ENCODE peak calls at places on chromosomes 5 and 9, in six cellular contexts. S, E, O, I, B and W are unnamed samples. For H3K27me3, the result is how much of the 10 kb centered on the place peaks cover.

GRCh38 chr9:110179734-110180133 is 28.2 kb downstream of the C9orf152 start:
- DNase-seq in S (peak), E (no peak), O (no peak), I (no peak), B (no peak), W (peak)

GRCh38 chr5:54024466-54024865 is 285.9 kb downstream of the ARL15 start:
- DNase-seq in S (no peak), E (no peak), O (no peak), I (no peak), B (no peak), W (no peak)

GRCh38 chr5:90940227-90940995 is 381.8 kb downstream of the ADGRV1 start:
- DNase-seq in S (peak), E (no peak), O (peak), I (peak), B (no peak), W (no peak)

GRCh38 chr5:1385395-1386273 is 40.7 kb upstream of the CLPTM1L start:
- DNase-seq in S (peak), E (peak), O (peak), I (peak), B (peak), W (no peak)

GRCh38 chr5:120873083-120873482 is 409.0 kb downstream of the PRR16 start:
- DNase-seq in S (no peak), E (no peak), O (no peak), I (no peak), B (no peak), W (no peak)

GRCh38 chr9:137114613-137115393 is at the start of gene DPP7:
- DNase-seq in S (no peak), E (peak), O (peak), I (peak), B (peak), W (no peak)

GRCh38 chr5:32230356-32231099 is 56.4 kb upstream of the GOLPH3 start:
- DNase-seq in S (no peak), E (no peak), O (no peak), I (peak), B (no peak), W (no peak)

GRCh38 chr5:72633649-72634048 is 126.4 kb upstream of the ZNF366 start:
- DNase-seq in S (peak), E (no peak), O (no peak), I (no peak), B (no peak), W (peak)

GRCh38 chr5:175521313-175521833 is 43.0 kb downstream of the SFXN1 start:
- DNase-seq in S (no peak), E (peak), O (no peak), I (no peak), B (no peak), W (no peak)

GRCh38 chr5:116763987-116764866 is 189.6 kb upstream of the SEMA6A start:
- DNase-seq in S (peak), E (no peak), O (no peak), I (no peak), B (no peak), W (no peak)

GRCh38 chr9:132200706-132201105 is 38.8 kb downstream of the NTNG2 start:
- DNase-seq in S (no peak), E (no peak), O (no peak), I (no peak), B (no peak), W (no peak)

GRCh38 chr5:31688515-31689092 is 49.7 kb downstream of the PDZD2 start:
- DNase-seq in S (no peak), E (no peak), O (no peak), I (no peak), B (no peak), W (no peak)

GRCh38 chr5:137649228-137649890 is 86.5 kb downstream of the KLHL3 start:
- DNase-seq in S (peak), E (no peak), O (no peak), I (peak), B (no peak), W (no peak)

GRCh38 chr5:61290815-61291214 is 41.2 kb upstream of the ZSWIM6 start:
- DNase-seq in S (no peak), E (no peak), O (no peak), I (no peak), B (no peak), W (no peak)

GRCh38 chr5:138110266-138110963 is 26.6 kb downstream of the WNT8A start:
- DNase-seq in S (no peak), E (no peak), O (peak), I (no peak), B (no peak), W (no peak)

GRCh38 chr5:167993771-167994170 is 297.7 kb upstream of the WWC1 start:
- DNase-seq in S (no peak), E (no peak), O (no peak), I (no peak), B (no peak), W (no peak)

GRCh38 chr5:79205965-79206364 is 30.0 kb upstream of the JMY start:
- DNase-seq in S (no peak), E (no peak), O (no peak), I (no peak), B (no peak), W (no peak)

GRCh38 chr9:118305371-118305770 is 601.2 kb downstream of the TLR4 start:
- DNase-seq in S (no peak), E (no peak), O (no peak), I (no peak), B (no peak), W (no peak)

GRCh38 chr5:57408285-57408684 is 74.3 kb downstream of the ACTBL2 start:
- DNase-seq in S (no peak), E (no peak), O (no peak), I (no peak), B (no peak), W (no peak)

GRCh38 chr9:68678430-68678829 is 26.6 kb upstream of the PIP5K1B start:
- DNase-seq in S (no peak), E (no peak), O (peak), I (peak), B (no peak), W (no peak)

GRCh38 chr5:125306741-125307140 is 560.3 kb upstream of the ZNF608 start:
- DNase-seq in S (no peak), E (no peak), O (no peak), I (no peak), B (no peak), W (no peak)
- H3K4me3 ChIP-seq in S (no peak), E (no peak), O (no peak), I (no peak), B (no peak), W (no peak)

DNA sequence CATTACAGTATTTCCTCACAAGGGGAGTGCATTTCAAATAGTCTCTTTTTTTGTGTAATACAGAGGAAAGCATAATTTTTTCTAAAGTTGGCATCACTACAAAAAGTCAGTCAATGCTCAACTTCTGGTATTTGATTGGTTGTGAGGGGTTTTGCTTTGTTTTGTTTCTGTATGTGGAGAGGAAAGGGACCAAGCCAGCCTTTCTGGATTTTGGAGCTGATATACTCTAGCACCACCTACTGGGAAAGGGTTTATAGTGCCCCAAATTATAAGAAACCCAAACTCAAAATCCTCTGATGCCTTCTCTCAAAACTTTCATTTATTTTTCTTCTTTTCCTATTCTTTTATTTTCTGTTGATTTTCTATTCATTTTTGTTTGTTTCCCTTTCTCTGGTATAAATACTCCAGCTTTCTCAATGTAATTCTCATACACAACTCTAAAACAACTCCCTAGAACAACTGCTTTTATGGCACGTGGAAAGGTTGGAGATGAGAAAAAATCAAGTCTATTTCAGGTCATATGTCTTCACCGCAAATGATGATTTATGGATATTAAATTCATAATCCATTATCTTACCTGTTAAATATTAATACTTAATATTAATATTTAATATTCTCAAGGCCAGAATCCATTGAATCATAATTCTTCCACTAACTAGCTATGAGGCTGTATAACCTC is 69.5 kb upstream of the ANXA1 start:
- DNase-seq in S (peak), E (no peak), O (peak), I (peak), B (no peak), W (no peak)
- TF ChIP-seq CTCF in S (peak), E (peak), O (peak), I (peak), B (peak), W (peak)

GRCh38 chr5:171315925-171316257 is 6.8 kb downstream of the TLX3 start:
- DNase-seq in S (no peak), E (no peak), O (no peak), I (no peak), B (no peak), W (no peak)
- H3K27me3 ChIP-seq in S (half or more), E (under half), O (half or more), I (half or more), B (half or more), W (half or more)

GRCh38 chr5:68224561-68225187 is 9.1 kb downstream of the PIK3R1 start:
- DNase-seq in S (no peak), E (no peak), O (no peak), I (peak), B (no peak), W (peak)
- H3K4me3 ChIP-seq in S (no peak), E (no peak), O (no peak), I (no peak), B (no peak), W (no peak)

GRCh38 chr5:6723122-6723885 is 10.1 kb downstream of the TENT4A start:
- DNase-seq in S (no peak), E (no peak), O (no peak), I (no peak), B (no peak), W (no peak)

GRCh38 chr5:6720561-6720921 is 7.3 kb downstream of the TENT4A start:
- DNase-seq in S (no peak), E (no peak), O (no peak), I (no peak), B (no peak), W (no peak)

GRCh38 chr5:6722015-6722414 is 8.8 kb downstream of the TENT4A start:
- DNase-seq in S (no peak), E (no peak), O (no peak), I (no peak), B (no peak), W (no peak)

GRCh38 chr5:6719896-6720560 is 6.8 kb downstream of the TENT4A start:
- DNase-seq in S (no peak), E (no peak), O (peak), I (no peak), B (no peak), W (no peak)

GRCh38 chr5:6721442-6721841 is 8.2 kb downstream of the TENT4A start:
- DNase-seq in S (no peak), E (no peak), O (no peak), I (no peak), B (no peak), W (no peak)
- TF ChIP-seq CTCF in S (no peak), E (no peak), O (no peak), I (no peak), B (no peak), W (no peak)